ENCODE peak calls at places on chromosomes 1 and 21, in seven cellular contexts. D is M059J, N is MCF 10A, L is thoracic aorta, U is D341Med, V is AG08395, C is fibroblast of lung. O is an unnamed sample.

GRCh38 chr1:43711049-43711448 is 3.7 kb downstream of the ST3GAL3 start:
- DNase-seq in D (peak; percentile 92), N (peak; percentile 67), L (no peak), U (no peak), V (peak; percentile 58), C (peak; percentile 87), O (no peak)

GRCh38 chr1:183241446-183241845 is 55.4 kb downstream of the LAMC2 start:
- DNase-seq in D (no peak), N (no peak), L (no peak), U (no peak), V (peak; percentile 60), C (peak; percentile 40), O (no peak)

GRCh38 chr1:22975694-22976093 is 3.0 kb upstream of the LACTBL1 start:
- DNase-seq in D (peak; percentile 42), N (no peak), L (no peak), U (no peak), V (peak; percentile 38), C (peak; percentile 24), O (no peak)

GRCh38 chr1:225462714-225463574 is 35.1 kb upstream of the LBR start:
- DNase-seq in D (no peak), N (peak; percentile 72), L (no peak), U (peak; percentile 81), V (no peak), C (no peak), O (peak; percentile 83)

GRCh38 chr1:152886758-152887409 is 8.8 kb downstream of the SMCP start:
- DNase-seq in D (peak; percentile 15), N (peak; percentile 58), L (no peak), U (no peak), V (no peak), C (no peak), O (no peak)

GRCh38 chr1:27659497-27660299 is 12.3 kb downstream of the IFI6 start:
- DNase-seq in D (peak; percentile 86), N (peak; percentile 78), L (peak; percentile 68), U (peak; percentile 92), V (peak; percentile 88), C (peak; percentile 79), O (peak; percentile 82)

GRCh38 chr1:211928993-211929637 is 98.6 kb upstream of the LPGAT1 start:
- DNase-seq in D (peak; percentile 61), N (peak; percentile 96), L (no peak), U (no peak), V (peak; percentile 15), C (no peak), O (no peak)

GRCh38 chr1:26015358-26015757 is 6.2 kb upstream of the EXTL1 start:
- DNase-seq in D (peak; percentile 48), N (peak; percentile 82), L (no peak), U (no peak), V (no peak), C (no peak), O (no peak)

GRCh38 chr1:159937014-159937750 is 8.2 kb downstream of the IGSF9 start:
- DNase-seq in D (no peak), N (no peak), L (no peak), U (no peak), V (no peak), C (no peak), O (no peak)

GRCh38 chr1:178241057-178241456 is 147.2 kb downstream of the RASAL2 start:
- DNase-seq in D (peak; percentile 42), N (peak; percentile 54), L (no peak), U (no peak), V (no peak), C (peak; percentile 74), O (no peak)

GRCh38 chr1:107926436-107927080 is 38.4 kb downstream of the VAV3 start:
- DNase-seq in D (peak; percentile 66), N (peak; percentile 65), L (no peak), U (no peak), V (no peak), C (peak; percentile 13), O (no peak)

GRCh38 chr21:36966066-36966845 is at the start of gene HLCS:
- DNase-seq in D (peak; percentile 70), N (peak; percentile 66), L (no peak), U (peak; percentile 91), V (peak; percentile 88), C (peak; percentile 62), O (peak; percentile 76)

GRCh38 chr1:187283984-187284383 is 455.2 kb downstream of the PLA2G4A start:
- DNase-seq in D (no peak), N (no peak), L (no peak), U (no peak), V (no peak), C (no peak), O (no peak)

GRCh38 chr1:156920233-156921052 is at the start of gene LRRC71:
- DNase-seq in D (peak; percentile 45), N (peak; percentile 69), L (no peak), U (peak; percentile 99), V (peak; percentile 96), C (peak; percentile 62), O (peak; percentile 63)

GRCh38 chr1:8152731-8153702 is 126.9 kb upstream of the ERRFI1 start:
- DNase-seq in D (no peak), N (no peak), L (no peak), U (no peak), V (no peak), C (no peak), O (no peak)

GRCh38 chr1:222464841-222465210 is 83.1 kb downstream of the HHIPL2 start:
- DNase-seq in D (peak; percentile 18), N (peak; percentile 85), L (no peak), U (peak; percentile 68), V (peak; percentile 41), C (peak; percentile 51), O (peak; percentile 32)

GRCh38 chr1:10835423-10836421 is 39.3 kb upstream of the CASZ1 start:
- DNase-seq in D (peak; percentile 55), N (peak; percentile 39), L (no peak), U (peak; percentile 95), V (peak; percentile 55), C (peak; percentile 66), O (peak; percentile 85)

GRCh38 chr1:206856674-206857464 is 8.6 kb upstream of the IL20 start:
- DNase-seq in D (peak; percentile 20), N (peak; percentile 54), L (no peak), U (no peak), V (no peak), C (no peak), O (no peak)

GRCh38 chr21:35138665-35139381 is 89.7 kb upstream of the RUNX1 start:
- DNase-seq in D (peak; percentile 99), N (peak; percentile 45), L (no peak), U (no peak), V (no peak), C (peak; percentile 100), O (no peak)

GRCh38 chr21:31117046-31117916 is 79.0 kb upstream of the KRTAP19-8 start:
- DNase-seq in D (peak; percentile 51), N (peak; percentile 49), L (no peak), U (no peak), V (peak; percentile 92), C (peak; percentile 92), O (no peak)

GRCh38 chr1:43548285-43549271 is 17.9 kb downstream of the PTPRF start:
- DNase-seq in D (no peak), N (peak; percentile 82), L (no peak), U (no peak), V (no peak), C (no peak), O (no peak)

GRCh38 chr1:167718926-167719691 is 2.7 kb upstream of the MPZL1 start:
- DNase-seq in D (no peak), N (no peak), L (no peak), U (no peak), V (no peak), C (no peak), O (no peak)

GRCh38 chr1:229759037-229759435 is 133.0 kb downstream of the URB2 start:
- DNase-seq in D (peak; percentile 92), N (no peak), L (no peak), U (no peak), V (peak; percentile 42), C (peak; percentile 85), O (no peak)

GRCh38 chr1:202811296-202812175 is 782 bp downstream of the PCAT6 start:
- DNase-seq in D (peak; percentile 26), N (no peak), L (no peak), U (peak; percentile 57), V (no peak), C (no peak), O (no peak)